ENCODE peak calls at places on chromosomes 16 and 17, in ten cellular contexts. Z is retinal pigment epithelial cell, Q is kidney epithelial cell, N is bronchial epithelial cell, T is AG10803, I is IMR-90, M is OCI-LY7, H is fibroblast of pulmonary artery, B is left ventricle myocardium inferior, U is dorsolateral prefrontal cortex. S is an unnamed sample.

GRCh38 chr17:31488264-31488981 is 96.9 kb downstream of the RAB11FIP4 start:
- DNase-seq in Q (no peak), T (no peak), Z (no peak), I (no peak), N (no peak), H (no peak), B (no peak), U (no peak), M (peak), S (no peak)

GRCh38 chr16:85812811-85813700 is 13.6 kb downstream of the COX4I1 start:
- DNase-seq in N (no peak), H (no peak), T (no peak), I (no peak), Q (no peak), U (no peak), Z (no peak), B (no peak), M (no peak), S (no peak)

GRCh38 chr17:30906101-30906911 is at the start of gene TEFM:
- DNase-seq in Q (peak), I (peak), T (peak), H (peak), Z (peak), N (peak), U (peak), B (peak), M (peak), S (peak)

GRCh38 chr16:53761967-53762726 is 58.2 kb downstream of the FTO start:
- DNase-seq in U (no peak), N (no peak), T (no peak), H (no peak), B (no peak), M (no peak), Z (no peak), I (no peak), Q (no peak), S (no peak)

GRCh38 chr16:62280556-62280955 is 244.3 kb upstream of the CDH8 start:
- DNase-seq in Q (no peak), T (no peak), N (no peak), Z (no peak), B (no peak), I (no peak), U (no peak), M (no peak), H (no peak), S (no peak)

GRCh38 chr16:84548971-84549844 is 44.7 kb upstream of the MEAK7 start:
- DNase-seq in N (no peak), Q (no peak), Z (no peak), I (no peak), H (no peak), U (no peak), M (no peak), T (no peak), B (no peak), S (no peak)

GRCh38 chr17:77045441-77046041 is 95.2 kb upstream of the SEC14L1 start:
- DNase-seq in T (peak), M (no peak), I (peak), U (no peak), B (no peak), H (no peak), N (peak), Q (no peak), Z (peak), S (no peak)

GRCh38 chr17:27495460-27495859 is 39.2 kb downstream of the KSR1 start:
- DNase-seq in B (no peak), I (no peak), Z (no peak), H (no peak), M (peak), U (no peak), Q (peak), T (no peak), N (no peak), S (no peak)

GRCh38 chr17:75402038-75402437 is 3.4 kb downstream of the GRB2 start:
- DNase-seq in N (no peak), M (no peak), U (no peak), H (no peak), T (no peak), Z (no peak), Q (no peak), I (no peak), B (no peak), S (no peak)

GRCh38 chr16:48082516-48082915 is 73.3 kb downstream of the ABCC12 start:
- DNase-seq in T (peak), Z (no peak), N (no peak), U (no peak), I (peak), Q (no peak), B (peak), M (no peak), H (no peak), S (no peak)

GRCh38 chr16:20897253-20897896 is 2.8 kb downstream of the DCUN1D3 start:
- DNase-seq in T (peak), B (no peak), Z (no peak), M (no peak), H (peak), U (no peak), N (peak), I (peak), Q (no peak), S (no peak)
- H3K4me3 ChIP-seq in T (no peak), B (no peak), Z (peak), M (no peak), H (peak), U (no peak), N (no peak), I (no peak), Q (no peak), S (no peak)

GRCh38 chr16:66578596-66579531 is at the start of gene CMTM2:
- DNase-seq in N (no peak), U (no peak), Z (no peak), T (peak), B (no peak), I (no peak), H (no peak), Q (no peak), M (no peak), S (no peak)
- TF ChIP-seq CTCF in N (no peak), U (no peak), Z (no peak), T (no peak), B (no peak), I (no peak), H (no peak), Q (no peak), M (no peak), S (no peak)

DNA sequence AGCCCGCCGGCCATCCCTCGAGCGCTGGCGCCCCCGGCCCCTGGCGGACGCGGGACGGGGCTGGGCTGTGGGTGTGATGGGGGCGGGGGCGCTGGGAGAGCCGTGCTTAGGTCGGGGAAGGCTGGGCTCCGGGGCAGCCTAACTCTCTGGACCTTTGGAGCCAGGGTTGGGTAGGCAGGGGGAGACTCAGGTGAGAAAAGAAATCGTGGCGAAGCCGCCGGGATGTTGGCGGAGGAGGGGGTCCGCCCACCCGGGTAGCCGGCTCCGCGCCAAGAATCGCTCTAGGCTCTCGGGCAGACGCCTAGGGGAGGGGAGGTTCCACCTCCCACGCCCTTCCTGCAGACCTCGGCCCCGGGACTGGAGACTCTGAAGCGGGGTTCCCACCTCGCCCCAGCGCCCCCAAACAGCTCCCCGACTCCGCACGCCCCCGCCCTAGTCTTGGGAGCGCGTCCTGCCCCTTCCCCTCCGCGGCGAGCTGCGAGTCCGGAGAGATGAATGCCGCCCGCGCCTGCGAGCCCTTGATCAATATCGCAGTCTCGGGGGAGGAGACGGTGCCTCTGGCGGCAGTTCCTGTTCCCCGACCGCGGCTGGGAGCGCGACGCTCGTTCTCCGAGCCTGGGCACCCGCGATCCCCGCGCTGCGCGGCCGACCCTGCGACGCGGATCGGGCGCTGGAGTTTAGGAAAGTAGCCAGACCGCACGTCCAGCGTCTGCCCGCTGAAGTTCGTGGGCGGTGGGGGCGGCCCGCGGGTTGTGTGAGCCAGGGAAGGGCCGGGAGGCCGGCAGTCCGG is 658 bp downstream of the CRHR1 start:
- DNase-seq in Q (no peak), B (peak), T (no peak), N (no peak), Z (no peak), H (no peak), U (peak), I (no peak), M (no peak), S (no peak)
- H3K4me3 ChIP-seq in Q (peak), B (peak), T (no peak), N (peak), Z (no peak), H (peak), U (peak), I (no peak), M (no peak), S (peak)

GRCh38 chr17:41486316-41486715 is 3.4 kb downstream of the KRT36 start:
- DNase-seq in B (no peak), T (no peak), N (no peak), M (no peak), U (no peak), Q (no peak), Z (no peak), I (no peak), H (no peak), S (no peak)

GRCh38 chr17:41483991-41484826 is 3.3 kb upstream of the KRT35 start:
- DNase-seq in N (no peak), B (no peak), U (no peak), M (no peak), I (peak), T (no peak), Z (no peak), H (no peak), Q (no peak), S (no peak)

GRCh38 chr17:41484920-41485904 is 4.3 kb upstream of the KRT35 start:
- DNase-seq in Q (no peak), I (no peak), N (no peak), M (no peak), T (no peak), B (no peak), Z (no peak), U (no peak), H (no peak), S (no peak)

GRCh38 chr17:41489531-41489930 is at the start of gene KRT36:
- DNase-seq in Z (no peak), Q (no peak), I (no peak), U (no peak), T (no peak), N (no peak), H (no peak), M (no peak), B (no peak), S (no peak)

GRCh38 chr17:41486809-41487530 is 2.7 kb downstream of the KRT36 start:
- DNase-seq in M (peak), Q (no peak), Z (no peak), B (no peak), N (no peak), I (no peak), T (no peak), H (no peak), U (no peak), S (no peak)
- TF ChIP-seq CTCF in M (peak), Q (peak), Z (peak), B (peak), N (peak), I (peak), T (peak), H (peak), U (peak), S (peak)

DNA sequence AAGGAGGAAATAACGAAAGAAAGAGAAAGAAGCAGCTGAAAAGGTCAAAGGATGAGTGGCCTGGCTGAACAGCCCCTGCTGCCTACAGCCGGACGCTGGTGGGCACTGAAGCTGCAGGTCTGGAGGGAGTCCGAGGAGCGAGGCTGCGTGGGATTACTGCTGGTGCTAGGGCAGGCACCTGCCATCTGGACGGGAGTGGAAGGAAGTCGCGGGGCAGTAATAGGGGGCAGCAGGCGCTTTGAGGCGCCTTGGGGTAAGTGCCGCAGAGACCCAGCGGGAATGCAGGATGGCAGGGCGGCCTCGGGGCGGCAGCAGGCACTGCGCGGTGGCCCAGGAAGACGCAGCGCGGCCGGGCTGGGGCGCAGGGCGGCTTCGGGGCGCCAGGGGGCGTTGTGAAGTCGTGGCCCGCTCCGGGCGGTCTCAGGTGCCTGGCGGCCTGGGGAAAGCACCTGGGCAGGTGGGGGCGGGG is 305 bp upstream of the SCNN1G start:
- DNase-seq in B (peak), U (peak), H (peak), T (peak), M (peak), I (peak), Z (peak), Q (peak), N (peak), S (no peak)
- H3K4me3 ChIP-seq in B (peak), U (peak), H (no peak), T (no peak), M (no peak), I (no peak), Z (no peak), Q (no peak), N (peak), S (no peak)

GRCh38 chr17:7323731-7324437 is 5.3 kb downstream of the NEURL4 start:
- DNase-seq in H (peak), I (peak), B (peak), T (peak), Z (no peak), N (peak), U (peak), M (peak), Q (no peak), S (no peak)

GRCh38 chr17:7322520-7323194 is 6.5 kb downstream of the NEURL4 start:
- DNase-seq in H (no peak), U (no peak), I (no peak), T (no peak), B (no peak), Z (no peak), N (no peak), Q (no peak), M (no peak), S (no peak)

GRCh38 chr17:7325031-7325528 is 4.1 kb downstream of the NEURL4 start:
- DNase-seq in N (no peak), M (no peak), B (no peak), T (no peak), Q (no peak), Z (no peak), H (no peak), I (no peak), U (no peak), S (no peak)

GRCh38 chr17:7326186-7326585 is 2.9 kb downstream of the NEURL4 start:
- DNase-seq in H (no peak), M (no peak), Q (no peak), U (no peak), N (no peak), B (no peak), T (no peak), I (no peak), Z (no peak), S (no peak)

GRCh38 chr17:7324438-7324779 is 4.7 kb downstream of the NEURL4 start:
- DNase-seq in I (no peak), U (no peak), N (no peak), Z (no peak), B (no peak), M (no peak), H (no peak), Q (no peak), T (no peak), S (no peak)
- TF ChIP-seq CTCF in I (no peak), U (no peak), N (no peak), Z (no peak), B (no peak), M (no peak), H (no peak), Q (no peak), T (no peak), S (no peak)

GRCh38 chr16:72457243-72457925 is 285.4 kb upstream of the PMFBP1 start:
- DNase-seq in M (no peak), H (no peak), Z (no peak), N (no peak), U (no peak), B (no peak), I (no peak), Q (no peak), T (no peak), S (no peak)
- H3K4me3 ChIP-seq in M (no peak), H (no peak), Z (no peak), N (no peak), U (no peak), B (no peak), I (no peak), Q (no peak), T (no peak), S (no peak)

GRCh38 chr17:82314721-82315605 is 2.4 kb downstream of the CD7 start:
- DNase-seq in Z (no peak), N (no peak), T (no peak), I (no peak), U (no peak), H (no peak), M (no peak), B (no peak), Q (no peak), S (no peak)
- TF ChIP-seq CTCF in Z (no peak), N (no peak), T (no peak), I (no peak), U (no peak), H (no peak), M (no peak), B (no peak), Q (no peak), S (no peak)

GRCh38 chr17:19955099-19955498 is 22.5 kb downstream of the AKAP10 start:
- DNase-seq in B (no peak), I (no peak), H (no peak), N (no peak), Q (no peak), Z (no peak), M (no peak), T (no peak), U (no peak), S (no peak)

DNA sequence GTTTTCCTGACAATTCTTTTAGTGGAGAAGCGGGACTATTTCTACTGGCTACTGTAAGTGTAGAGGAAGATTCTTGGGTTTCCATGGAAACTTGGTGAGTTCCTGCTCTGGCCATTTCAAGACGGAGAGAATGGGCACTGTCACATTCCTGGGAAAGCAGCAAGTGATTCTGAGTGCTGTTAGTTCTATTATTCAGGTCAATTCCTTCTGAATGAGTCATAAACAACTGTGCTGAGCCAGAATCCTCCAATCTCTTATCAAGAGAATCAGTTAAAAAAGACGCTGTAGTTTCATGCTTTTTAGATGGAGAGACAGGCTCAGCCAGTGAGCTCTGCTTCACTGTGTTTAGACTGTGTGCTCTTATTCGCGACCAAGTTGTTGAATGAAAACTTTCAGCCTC is 19.6 kb downstream of the AKAP10 start:
- DNase-seq in B (no peak), U (no peak), T (peak), M (no peak), N (peak), H (peak), Q (peak), I (peak), Z (peak), S (peak)
- H3K4me3 ChIP-seq in B (no peak), U (no peak), T (no peak), M (no peak), N (no peak), H (no peak), Q (no peak), I (no peak), Z (no peak), S (no peak)

DNA sequence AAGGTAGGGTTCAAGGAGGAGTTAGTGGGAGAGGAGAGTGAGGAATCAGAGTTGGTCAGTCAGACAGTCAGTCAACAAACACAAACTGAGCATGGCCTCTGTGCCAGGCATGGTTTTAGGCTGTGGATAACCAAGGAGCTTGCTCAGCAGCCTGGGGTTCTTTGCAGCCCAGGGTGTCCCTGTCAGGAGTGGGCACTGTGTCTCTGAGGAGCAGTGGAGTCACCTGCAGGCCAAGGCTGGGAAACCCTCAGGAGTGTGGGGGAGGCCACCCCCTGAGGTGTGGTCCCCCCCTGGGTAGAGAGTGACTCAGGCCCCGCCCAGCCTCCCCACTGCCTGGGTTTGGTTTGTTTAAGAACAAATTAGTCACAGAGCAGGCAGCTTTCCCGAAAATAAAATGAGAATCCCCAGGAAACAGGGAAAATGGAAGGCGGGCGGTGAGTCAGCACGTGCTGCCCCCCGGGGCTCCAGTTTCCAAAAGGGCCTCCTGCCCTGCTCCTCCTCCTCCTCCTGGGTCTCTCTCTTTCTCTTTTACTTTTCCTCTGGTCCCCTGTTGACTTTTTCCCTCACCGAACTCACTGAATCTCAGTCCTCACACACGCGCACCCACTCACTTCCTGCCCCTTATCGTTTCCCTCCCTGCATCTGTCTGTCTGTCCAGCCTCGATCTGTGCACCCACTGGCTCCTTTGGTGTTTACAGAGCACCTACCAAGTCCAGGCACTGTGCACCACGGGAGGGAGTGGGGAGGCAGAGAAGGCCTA is 44.3 kb downstream of the SOCS3 start:
- DNase-seq in B (peak), H (peak), U (no peak), I (peak), Z (no peak), Q (no peak), T (peak), M (no peak), N (peak), S (no peak)
- TF ChIP-seq CTCF in B (no peak), H (no peak), U (no peak), I (peak), Z (no peak), Q (peak), T (peak), M (peak), N (peak), S (peak)